ENCODE peak calls at places on chromosomes 1 and 21, in nine cellular contexts. One of them, this sample, is unnamed.
A peak's percentile ranks its signal among the peaks of the same experiment; 100 is the strongest.

GRCh38 chr1:164602480-164603093 is 43.6 kb downstream of the PBX1 start:
- DNase-seq in CD8-positive, alpha-beta memory T cell: no peak
- DNase-seq in ovary: peak; percentile 62
- DNase-seq in effector memory CD4-positive, alpha-beta T cell: no peak
- DNase-seq in right lobe of liver: no peak
- DNase-seq in neural progenitor cell: peak; percentile 81
- DNase-seq in pancreas: peak; percentile 71
- DNase-seq in H9: peak; percentile 72
- DNase-seq in heart left ventricle: peak; percentile 67
- DNase-seq in this sample: no peak

GRCh38 chr21:21690068-21690665 is 692.0 kb downstream of the NCAM2 start:
- DNase-seq in CD8-positive, alpha-beta memory T cell: no peak
- DNase-seq in neural progenitor cell: no peak
- DNase-seq in ovary: no peak
- DNase-seq in right lobe of liver: no peak
- DNase-seq in H9: no peak
- DNase-seq in pancreas: no peak
- DNase-seq in effector memory CD4-positive, alpha-beta T cell: no peak
- DNase-seq in heart left ventricle: no peak
- DNase-seq in this sample: no peak

GRCh38 chr1:103191327-103191726 is 83.0 kb upstream of the COL11A1 start:
- DNase-seq in ovary: no peak
- DNase-seq in neural progenitor cell: no peak
- DNase-seq in H9: no peak
- DNase-seq in heart left ventricle: no peak
- DNase-seq in effector memory CD4-positive, alpha-beta T cell: no peak
- DNase-seq in right lobe of liver: no peak
- DNase-seq in CD8-positive, alpha-beta memory T cell: no peak
- DNase-seq in pancreas: no peak
- DNase-seq in this sample: no peak

GRCh38 chr1:248805905-248806304 is 19.8 kb downstream of the SH3BP5L start:
- DNase-seq in H9: no peak
- DNase-seq in ovary: no peak
- DNase-seq in neural progenitor cell: no peak
- DNase-seq in pancreas: no peak
- DNase-seq in CD8-positive, alpha-beta memory T cell: no peak
- DNase-seq in effector memory CD4-positive, alpha-beta T cell: no peak
- DNase-seq in right lobe of liver: no peak
- DNase-seq in heart left ventricle: no peak
- DNase-seq in this sample: no peak

GRCh38 chr1:39902121-39902807 is 547 bp upstream of the MYCL start:
- DNase-seq in CD8-positive, alpha-beta memory T cell: peak; percentile 73
- DNase-seq in ovary: peak; percentile 61
- DNase-seq in H9: peak; percentile 89
- DNase-seq in right lobe of liver: peak; percentile 86
- DNase-seq in neural progenitor cell: no peak
- DNase-seq in pancreas: peak; percentile 83
- DNase-seq in heart left ventricle: peak; percentile 61
- DNase-seq in effector memory CD4-positive, alpha-beta T cell: peak; percentile 26
- DNase-seq in this sample: peak; percentile 73

GRCh38 chr1:29849038-29849750 is 612.9 kb downstream of the PTPRU start:
- DNase-seq in neural progenitor cell: peak; percentile 76
- DNase-seq in heart left ventricle: no peak
- DNase-seq in pancreas: no peak
- DNase-seq in ovary: no peak
- DNase-seq in effector memory CD4-positive, alpha-beta T cell: no peak
- DNase-seq in right lobe of liver: no peak
- DNase-seq in H9: peak; percentile 79
- DNase-seq in CD8-positive, alpha-beta memory T cell: no peak
- DNase-seq in this sample: peak; percentile 52

GRCh38 chr1:204466416-204467405 is 27.9 kb downstream of the PIK3C2B start:
- DNase-seq in effector memory CD4-positive, alpha-beta T cell: no peak
- DNase-seq in ovary: no peak
- DNase-seq in H9: no peak
- DNase-seq in CD8-positive, alpha-beta memory T cell: no peak
- DNase-seq in neural progenitor cell: no peak
- DNase-seq in right lobe of liver: no peak
- DNase-seq in heart left ventricle: peak; percentile 72
- DNase-seq in pancreas: no peak
- DNase-seq in this sample: no peak

GRCh38 chr1:105793541-105794146 is 1262.8 kb upstream of the PRMT6 start:
- DNase-seq in right lobe of liver: no peak
- DNase-seq in effector memory CD4-positive, alpha-beta T cell: no peak
- DNase-seq in heart left ventricle: no peak
- DNase-seq in pancreas: peak; percentile 9
- DNase-seq in H9: peak; percentile 40
- DNase-seq in CD8-positive, alpha-beta memory T cell: no peak
- DNase-seq in ovary: peak; percentile 66
- DNase-seq in neural progenitor cell: peak; percentile 70
- DNase-seq in this sample: no peak

GRCh38 chr21:38976900-38977299 is 171.2 kb downstream of the ETS2 start:
- DNase-seq in CD8-positive, alpha-beta memory T cell: no peak
- DNase-seq in ovary: no peak
- DNase-seq in pancreas: no peak
- DNase-seq in neural progenitor cell: no peak
- DNase-seq in effector memory CD4-positive, alpha-beta T cell: no peak
- DNase-seq in heart left ventricle: no peak
- DNase-seq in H9: no peak
- DNase-seq in right lobe of liver: no peak
- DNase-seq in this sample: no peak

GRCh38 chr1:117237701-117238413 is 27.1 kb upstream of the VTCN1 start:
- DNase-seq in CD8-positive, alpha-beta memory T cell: no peak
- DNase-seq in right lobe of liver: no peak
- DNase-seq in H9: no peak
- DNase-seq in effector memory CD4-positive, alpha-beta T cell: no peak
- DNase-seq in ovary: no peak
- DNase-seq in neural progenitor cell: no peak
- DNase-seq in heart left ventricle: no peak
- DNase-seq in pancreas: no peak
- DNase-seq in this sample: no peak

GRCh38 chr1:41900611-41901444 is 17.9 kb downstream of the HIVEP3 start:
- DNase-seq in H9: no peak
- DNase-seq in ovary: no peak
- DNase-seq in right lobe of liver: no peak
- DNase-seq in pancreas: no peak
- DNase-seq in effector memory CD4-positive, alpha-beta T cell: no peak
- DNase-seq in neural progenitor cell: no peak
- DNase-seq in CD8-positive, alpha-beta memory T cell: no peak
- DNase-seq in heart left ventricle: no peak
- DNase-seq in this sample: no peak

GRCh38 chr1:64476251-64476952 is 6.5 kb downstream of the CACHD1 start:
- DNase-seq in ovary: no peak
- DNase-seq in pancreas: no peak
- DNase-seq in CD8-positive, alpha-beta memory T cell: no peak
- DNase-seq in neural progenitor cell: no peak
- DNase-seq in right lobe of liver: no peak
- DNase-seq in H9: no peak
- DNase-seq in effector memory CD4-positive, alpha-beta T cell: no peak
- DNase-seq in heart left ventricle: no peak
- DNase-seq in this sample: no peak

GRCh38 chr1:117051224-117052064 is 8.7 kb upstream of the TTF2 start:
- DNase-seq in neural progenitor cell: no peak
- DNase-seq in ovary: no peak
- DNase-seq in right lobe of liver: no peak
- DNase-seq in pancreas: no peak
- DNase-seq in CD8-positive, alpha-beta memory T cell: no peak
- DNase-seq in H9: no peak
- DNase-seq in effector memory CD4-positive, alpha-beta T cell: no peak
- DNase-seq in heart left ventricle: no peak
- DNase-seq in this sample: no peak

DNA sequence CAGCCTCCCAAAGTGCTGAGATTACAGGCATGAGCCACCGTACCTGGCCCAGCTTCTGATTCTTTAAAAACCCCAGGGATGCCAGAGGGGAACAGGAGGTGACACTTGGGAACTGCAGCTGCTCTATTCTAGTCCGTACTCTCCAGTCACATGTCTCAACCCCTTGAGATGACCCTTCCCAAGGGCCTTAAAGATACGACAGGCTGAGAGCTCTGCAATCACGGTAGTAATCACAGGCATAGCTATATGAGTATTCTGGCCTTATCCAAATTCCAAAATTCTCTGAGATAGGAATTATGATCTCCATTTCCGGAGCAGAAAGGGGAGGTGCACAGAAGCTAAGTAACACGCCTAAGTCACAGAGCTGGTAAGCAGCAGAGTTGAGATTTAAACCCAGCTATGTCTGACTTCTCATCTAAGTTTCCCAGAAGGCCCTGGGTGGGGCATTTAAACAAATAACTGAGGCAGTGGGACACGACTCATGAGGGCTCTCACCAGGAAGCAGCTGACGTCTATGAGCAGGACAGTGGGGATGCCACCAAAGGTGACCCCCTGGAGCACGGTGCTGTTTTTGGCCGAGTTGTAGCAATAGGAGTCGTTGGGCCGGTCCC is 5.2 kb downstream of the TMEM63A start:
- DNase-seq in right lobe of liver: no peak
- DNase-seq in H9: no peak
- DNase-seq in ovary: no peak
- DNase-seq in pancreas: no peak
- DNase-seq in neural progenitor cell: no peak
- DNase-seq in effector memory CD4-positive, alpha-beta T cell: no peak
- DNase-seq in CD8-positive, alpha-beta memory T cell: no peak
- DNase-seq in heart left ventricle: no peak
- DNase-seq in this sample: no peak
- H3K4me1 ChIP-seq in right lobe of liver: no peaks in the 10 kb centered on the region
- H3K4me1 ChIP-seq in H9: peaks cover 10% of the 10 kb centered on the region
- H3K4me1 ChIP-seq in ovary: peaks cover 15% of the 10 kb centered on the region
- H3K4me1 ChIP-seq in pancreas: peaks cover 57% of the 10 kb centered on the region
- H3K4me1 ChIP-seq in neural progenitor cell: peaks cover 10% of the 10 kb centered on the region
- H3K4me1 ChIP-seq in effector memory CD4-positive, alpha-beta T cell: peaks cover 64% of the 10 kb centered on the region
- H3K4me1 ChIP-seq in CD8-positive, alpha-beta memory T cell: peaks cover 64% of the 10 kb centered on the region
- H3K4me1 ChIP-seq in heart left ventricle: peaks cover 39% of the 10 kb centered on the region
- H3K4me1 ChIP-seq in this sample: peaks cover 74% of the 10 kb centered on the region

GRCh38 chr1:12597792-12598191 is 20.2 kb downstream of the DHRS3 start:
- DNase-seq in neural progenitor cell: no peak
- DNase-seq in heart left ventricle: peak; percentile 82
- DNase-seq in H9: no peak
- DNase-seq in effector memory CD4-positive, alpha-beta T cell: no peak
- DNase-seq in right lobe of liver: peak; percentile 87
- DNase-seq in pancreas: no peak
- DNase-seq in CD8-positive, alpha-beta memory T cell: no peak
- DNase-seq in ovary: no peak
- DNase-seq in this sample: no peak
- H3K4me1 ChIP-seq in neural progenitor cell: peaks cover 11% of the 10 kb centered on the region
- H3K4me1 ChIP-seq in heart left ventricle: peaks cover 87% of the 10 kb centered on the region
- H3K4me1 ChIP-seq in H9: peaks cover 6% of the 10 kb centered on the region
- H3K4me1 ChIP-seq in effector memory CD4-positive, alpha-beta T cell: peaks cover 12% of the 10 kb centered on the region
- H3K4me1 ChIP-seq in right lobe of liver: peaks cover 3% of the 10 kb centered on the region
- H3K4me1 ChIP-seq in pancreas: peaks cover 71% of the 10 kb centered on the region
- H3K4me1 ChIP-seq in CD8-positive, alpha-beta memory T cell: peaks cover 61% of the 10 kb centered on the region
- H3K4me1 ChIP-seq in ovary: peaks cover 35% of the 10 kb centered on the region
- H3K4me1 ChIP-seq in this sample: peaks cover 9% of the 10 kb centered on the region

GRCh38 chr1:55504306-55504706 is 289.1 kb upstream of the USP24 start:
- DNase-seq in H9: no peak
- DNase-seq in pancreas: no peak
- DNase-seq in CD8-positive, alpha-beta memory T cell: no peak
- DNase-seq in neural progenitor cell: peak; percentile 24
- DNase-seq in ovary: no peak
- DNase-seq in right lobe of liver: no peak
- DNase-seq in effector memory CD4-positive, alpha-beta T cell: no peak
- DNase-seq in heart left ventricle: no peak
- DNase-seq in this sample: no peak
- H3K4me1 ChIP-seq in H9: no peaks in the 10 kb centered on the region
- H3K4me1 ChIP-seq in pancreas: no peaks in the 10 kb centered on the region
- H3K4me1 ChIP-seq in CD8-positive, alpha-beta memory T cell: no peaks in the 10 kb centered on the region
- H3K4me1 ChIP-seq in neural progenitor cell: no peaks in the 10 kb centered on the region
- H3K4me1 ChIP-seq in ovary: peaks cover 7% of the 10 kb centered on the region
- H3K4me1 ChIP-seq in right lobe of liver: no peaks in the 10 kb centered on the region
- H3K4me1 ChIP-seq in effector memory CD4-positive, alpha-beta T cell: no peaks in the 10 kb centered on the region
- H3K4me1 ChIP-seq in heart left ventricle: no peaks in the 10 kb centered on the region
- H3K4me1 ChIP-seq in this sample: no peaks in the 10 kb centered on the region

GRCh38 chr1:5479876-5480275 is 512.3 kb downstream of the NPHP4 start:
- DNase-seq in ovary: no peak
- DNase-seq in pancreas: no peak
- DNase-seq in effector memory CD4-positive, alpha-beta T cell: no peak
- DNase-seq in heart left ventricle: no peak
- DNase-seq in neural progenitor cell: no peak
- DNase-seq in right lobe of liver: no peak
- DNase-seq in H9: no peak
- DNase-seq in CD8-positive, alpha-beta memory T cell: no peak
- DNase-seq in this sample: no peak

GRCh38 chr1:5478961-5479360 is 513.3 kb downstream of the NPHP4 start:
- DNase-seq in H9: no peak
- DNase-seq in neural progenitor cell: no peak
- DNase-seq in heart left ventricle: no peak
- DNase-seq in pancreas: no peak
- DNase-seq in effector memory CD4-positive, alpha-beta T cell: no peak
- DNase-seq in ovary: no peak
- DNase-seq in right lobe of liver: no peak
- DNase-seq in CD8-positive, alpha-beta memory T cell: no peak
- DNase-seq in this sample: no peak

GRCh38 chr1:5480306-5480705 is 511.9 kb downstream of the NPHP4 start:
- DNase-seq in heart left ventricle: no peak
- DNase-seq in right lobe of liver: no peak
- DNase-seq in effector memory CD4-positive, alpha-beta T cell: no peak
- DNase-seq in neural progenitor cell: no peak
- DNase-seq in H9: no peak
- DNase-seq in pancreas: no peak
- DNase-seq in ovary: no peak
- DNase-seq in CD8-positive, alpha-beta memory T cell: no peak
- DNase-seq in this sample: no peak

GRCh38 chr1:5481889-5482288 is 510.3 kb downstream of the NPHP4 start:
- DNase-seq in neural progenitor cell: peak; percentile 76
- DNase-seq in CD8-positive, alpha-beta memory T cell: peak; percentile 62
- DNase-seq in effector memory CD4-positive, alpha-beta T cell: no peak
- DNase-seq in heart left ventricle: no peak
- DNase-seq in right lobe of liver: no peak
- DNase-seq in pancreas: no peak
- DNase-seq in H9: peak; percentile 85
- DNase-seq in ovary: no peak
- DNase-seq in this sample: peak; percentile 49

DNA sequence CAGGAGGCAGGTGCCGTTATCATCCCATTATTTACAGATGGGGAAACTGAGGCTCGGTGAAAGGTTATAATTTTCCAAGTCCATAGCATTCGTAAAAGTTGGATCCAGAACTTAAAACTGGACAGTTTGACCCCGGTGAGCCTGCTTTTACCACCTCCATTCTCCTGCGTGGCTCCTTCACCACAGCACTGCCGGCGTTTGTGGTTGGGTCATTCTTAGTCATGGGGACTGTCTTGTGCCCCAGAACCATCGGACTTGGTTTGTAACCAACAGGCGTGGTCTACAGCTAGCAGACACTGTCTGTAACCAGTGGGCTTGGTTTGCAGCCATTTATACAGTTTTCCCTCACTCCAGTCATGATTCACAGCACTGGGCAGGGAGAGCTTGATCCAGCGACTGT is 511.3 kb downstream of the NPHP4 start:
- DNase-seq in effector memory CD4-positive, alpha-beta T cell: no peak
- DNase-seq in pancreas: no peak
- DNase-seq in heart left ventricle: no peak
- DNase-seq in H9: no peak
- DNase-seq in ovary: no peak
- DNase-seq in CD8-positive, alpha-beta memory T cell: no peak
- DNase-seq in neural progenitor cell: no peak
- DNase-seq in right lobe of liver: no peak
- DNase-seq in this sample: no peak
- H3K4me1 ChIP-seq in effector memory CD4-positive, alpha-beta T cell: no peaks in the 10 kb centered on the region
- H3K4me1 ChIP-seq in pancreas: no peaks in the 10 kb centered on the region
- H3K4me1 ChIP-seq in heart left ventricle: no peaks in the 10 kb centered on the region
- H3K4me1 ChIP-seq in H9: no peaks in the 10 kb centered on the region
- H3K4me1 ChIP-seq in ovary: no peaks in the 10 kb centered on the region
- H3K4me1 ChIP-seq in CD8-positive, alpha-beta memory T cell: peaks cover 11% of the 10 kb centered on the region
- H3K4me1 ChIP-seq in neural progenitor cell: no peaks in the 10 kb centered on the region
- H3K4me1 ChIP-seq in right lobe of liver: no peaks in the 10 kb centered on the region
- H3K4me1 ChIP-seq in this sample: peaks cover 5% of the 10 kb centered on the region